ENCODE peak calls at places on chromosomes 7 and 10, in five cellular contexts. U, R, S, Y and V are unnamed samples.

GRCh38 chr10:19012111-19012510 is 36.5 kb upstream of the MALRD1 start:
- DNase-seq in Y (no peak), R (no peak), U (no peak), S (no peak), V (no peak)

GRCh38 chr10:25756784-25757183 is 177.2 kb upstream of the MYO3A start:
- DNase-seq in Y (no peak), U (no peak), S (no peak), R (no peak), V (no peak)

GRCh38 chr7:20661884-20662283 is 46.4 kb downstream of the ABCB5 start:
- DNase-seq in Y (no peak), R (no peak), U (no peak), S (no peak), V (no peak)

GRCh38 chr10:26335574-26336093 is 102.5 kb upstream of the APBB1IP start:
- DNase-seq in R (no peak), Y (no peak), S (no peak), U (no peak), V (no peak)

GRCh38 chr7:125926621-125927020 is 997.0 kb upstream of the POT1 start:
- DNase-seq in S (no peak), R (no peak), U (no peak), Y (no peak), V (peak; percentile 16)

GRCh38 chr7:120842131-120842621 is 15.8 kb downstream of the TSPAN12 start:
- DNase-seq in U (no peak), S (no peak), Y (peak; percentile 32), R (no peak), V (no peak)

GRCh38 chr7:134318443-134318842 is 1.7 kb upstream of the SLC35B4 start:
- DNase-seq in Y (no peak), S (no peak), R (no peak), U (no peak), V (no peak)

GRCh38 chr10:103442031-103442461 is 10.1 kb downstream of the CALHM2 start:
- DNase-seq in Y (peak; percentile 76), S (no peak), U (no peak), R (no peak), V (no peak)

GRCh38 chr10:19862811-19863515 is 46.7 kb downstream of the PLXDC2 start:
- DNase-seq in S (no peak), R (no peak), U (no peak), Y (no peak), V (no peak)

GRCh38 chr7:2110586-2111396 is 122.0 kb downstream of the MAD1L1 start:
- DNase-seq in U (no peak), R (no peak), Y (no peak), S (no peak), V (no peak)

DNA sequence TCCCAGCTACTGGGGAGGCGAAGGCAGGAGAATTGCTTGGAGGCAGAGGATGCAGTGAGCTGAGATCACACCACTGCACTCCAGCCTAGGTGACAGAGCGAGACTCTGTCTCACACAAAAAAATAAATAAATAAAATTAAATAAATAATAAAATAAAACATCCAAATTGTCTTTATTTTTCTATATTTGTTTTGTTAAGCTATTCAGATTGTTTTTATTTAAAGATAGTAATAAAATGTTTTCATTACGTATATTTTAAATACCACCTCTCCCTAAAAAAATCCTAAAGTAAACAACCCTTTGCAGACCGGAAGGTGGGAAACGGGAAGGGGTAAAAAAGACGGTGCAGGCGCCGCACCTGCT is 70.7 kb upstream of the TNRC18 start:
- DNase-seq in R (no peak), S (no peak), U (no peak), Y (no peak), V (no peak)
- H3K4me3 ChIP-seq in R (no peak overlapping the region), S (no peak overlapping the region), U (no peak overlapping the region), Y (no peak overlapping the region), V (no peak overlapping the region)

GRCh38 chr7:89680161-89680560 is 474.1 kb upstream of the STEAP1 start:
- DNase-seq in U (no peak), S (no peak), R (no peak), Y (no peak), V (no peak)
- H3K27me3 ChIP-seq in U (no peaks in the 10 kb centered on the region), S (no peaks in the 10 kb centered on the region), R (no peaks in the 10 kb centered on the region), Y (no peaks in the 10 kb centered on the region), V (no peaks in the 10 kb centered on the region)

GRCh38 chr10:99233680-99234018 is 2.0 kb downstream of the HPSE2 start:
- DNase-seq in R (no peak), S (no peak), Y (no peak), U (no peak), V (no peak)
- H3K4me3 ChIP-seq in R (peak overlapping the region; percentile 62), S (no peak overlapping the region), Y (no peak overlapping the region), U (no peak overlapping the region), V (no peak overlapping the region)

GRCh38 chr10:47297796-47298540 is 2.0 kb upstream of the GDF10 start:
- DNase-seq in R (no peak), Y (no peak), U (no peak), S (no peak), V (no peak)

GRCh38 chr10:47298730-47299129 is 1.3 kb upstream of the GDF10 start:
- DNase-seq in S (no peak), R (no peak), U (no peak), Y (no peak), V (no peak)

GRCh38 chr10:47296111-47296894 is 3.7 kb upstream of the GDF10 start:
- DNase-seq in U (no peak), R (no peak), S (no peak), Y (no peak), V (no peak)

GRCh38 chr10:47295411-47295810 is 4.6 kb upstream of the GDF10 start:
- DNase-seq in S (no peak), Y (no peak), R (no peak), U (no peak), V (no peak)

GRCh38 chr10:47296941-47297340 is 3.1 kb upstream of the GDF10 start:
- DNase-seq in R (no peak), S (no peak), U (no peak), Y (no peak), V (no peak)
- H3K27me3 ChIP-seq in R (peaks cover 27% of the 10 kb centered on the region), S (peaks cover 6% of the 10 kb centered on the region), U (peaks cover 27% of the 10 kb centered on the region), Y (peaks cover 42% of the 10 kb centered on the region), V (peaks cover 51% of the 10 kb centered on the region)

GRCh38 chr7:141198191-141198958 is 124.5 kb downstream of the TMEM178B start:
- DNase-seq in R (no peak), S (no peak), Y (no peak), U (no peak), V (peak; percentile 10)
- H3K4me3 ChIP-seq in R (no peak overlapping the region), S (no peak overlapping the region), Y (no peak overlapping the region), U (no peak overlapping the region), V (no peak overlapping the region)

GRCh38 chr10:96252730-96253129 is 18.6 kb downstream of the BLNK start:
- DNase-seq in U (no peak), Y (no peak), S (no peak), R (no peak), V (no peak)
- H3K27me3 ChIP-seq in U (peaks cover 4% of the 10 kb centered on the region), Y (no peaks in the 10 kb centered on the region), S (no peaks in the 10 kb centered on the region), R (no peaks in the 10 kb centered on the region), V (no peaks in the 10 kb centered on the region)

GRCh38 chr7:14962778-14963177 is 60.2 kb upstream of the DGKB start:
- DNase-seq in U (no peak), R (no peak), S (no peak), Y (no peak), V (no peak)
- H3K4me3 ChIP-seq in U (no peak overlapping the region), R (peak overlapping the region; percentile 16), S (no peak overlapping the region), Y (no peak overlapping the region), V (no peak overlapping the region)

GRCh38 chr7:155437836-155438235 is 20.1 kb upstream of the EN2 start:
- DNase-seq in Y (no peak), R (no peak), S (no peak), U (no peak), V (no peak)
- H3K27me3 ChIP-seq in Y (peaks cover 58% of the 10 kb centered on the region), R (peaks cover 87% of the 10 kb centered on the region), S (no peaks in the 10 kb centered on the region), U (peaks cover 5% of the 10 kb centered on the region), V (peaks cover 21% of the 10 kb centered on the region)

GRCh38 chr7:27188666-27189559 is 3.9 kb upstream of the HOXA11 start:
- DNase-seq in R (no peak), Y (no peak), U (no peak), S (no peak), V (no peak)
- H3K4me3 ChIP-seq in R (peak overlapping the region; percentile 3), Y (peak overlapping the region; percentile 64), U (no peak overlapping the region), S (peak overlapping the region; percentile 39), V (peak overlapping the region; percentile 52)

GRCh38 chr10:15877836-15878576 is 17.7 kb upstream of the MINDY3 start:
- DNase-seq in Y (no peak), S (no peak), R (no peak), U (no peak), V (no peak)

GRCh38 chr10:15884447-15884846 is 24.1 kb upstream of the MINDY3 start:
- DNase-seq in Y (no peak), S (no peak), U (no peak), R (no peak), V (no peak)

GRCh38 chr10:15879663-15880062 is 19.4 kb upstream of the MINDY3 start:
- DNase-seq in R (no peak), U (no peak), Y (no peak), S (no peak), V (no peak)

GRCh38 chr10:15881542-15881941 is 21.2 kb upstream of the MINDY3 start:
- DNase-seq in S (no peak), U (no peak), R (no peak), Y (no peak), V (no peak)

GRCh38 chr10:15879058-15879457 is 18.8 kb upstream of the MINDY3 start:
- DNase-seq in U (no peak), S (peak; percentile 21), R (no peak), Y (peak; percentile 47), V (no peak)
- H3K27me3 ChIP-seq in U (no peaks in the 10 kb centered on the region), S (peaks cover 3% of the 10 kb centered on the region), R (peaks cover 22% of the 10 kb centered on the region), Y (peaks cover 36% of the 10 kb centered on the region), V (peaks cover 3% of the 10 kb centered on the region)